ENCODE peak calls at places on chromosomes 13 and 19, in nine cellular contexts. Q, J, G, X, U, I, Y, A and M are unnamed samples.

GRCh38 chr19:21824679-21825078 is 11.3 kb downstream of the ZNF43 start:
- DNase-seq in Q (peak), I (no peak), X (no peak), G (no peak), U (no peak), A (no peak), Y (no peak), J (no peak), M (no peak)

GRCh38 chr13:36352350-36352749 is 6.2 kb upstream of the SPART start:
- DNase-seq in X (no peak), J (peak), Y (no peak), U (no peak), A (no peak), Q (peak), G (no peak), I (no peak), M (no peak)

GRCh38 chr19:20431826-20432225 is 133.8 kb downstream of the ZNF737 start:
- DNase-seq in A (no peak), Q (no peak), X (no peak), J (no peak), G (no peak), Y (no peak), U (no peak), I (no peak), M (no peak)

GRCh38 chr19:1105873-1106840 is 2.4 kb downstream of the GPX4 start:
- DNase-seq in A (no peak), U (no peak), G (no peak), J (no peak), I (no peak), Q (no peak), X (no peak), Y (no peak), M (no peak)

GRCh38 chr13:73833331-73834070 is 300.7 kb downstream of the KLF12 start:
- DNase-seq in Y (no peak), G (no peak), A (no peak), J (no peak), Q (peak), U (no peak), X (no peak), I (no peak), M (no peak)

GRCh38 chr19:29326351-29326750 is 113.4 kb upstream of the UQCRFS1 start:
- DNase-seq in Y (no peak), A (no peak), X (no peak), U (peak), Q (no peak), J (no peak), I (no peak), G (no peak), M (no peak)

GRCh38 chr13:94646904-94647303 is 45.2 kb downstream of the GPR180 start:
- DNase-seq in Y (no peak), I (no peak), J (no peak), U (no peak), Q (no peak), A (no peak), X (no peak), G (no peak), M (no peak)

GRCh38 chr19:40807147-40808020 is 8.4 kb downstream of the EGLN2 start:
- DNase-seq in I (no peak), Q (no peak), J (no peak), G (no peak), A (peak), U (no peak), Y (no peak), X (no peak), M (no peak)

GRCh38 chr19:1079566-1080111 is 12.7 kb downstream of the ARHGAP45 start:
- DNase-seq in I (no peak), X (no peak), Q (no peak), A (peak), J (no peak), Y (peak), U (no peak), G (peak), M (no peak)

GRCh38 chr19:46489445-46490272 is 6.0 kb downstream of the PNMA8B start:
- DNase-seq in Q (peak), Y (no peak), G (peak), A (no peak), U (no peak), X (no peak), J (no peak), I (peak), M (no peak)

GRCh38 chr19:49851456-49852259 is 699 bp downstream of the PTOV1 start:
- DNase-seq in X (no peak), G (no peak), J (no peak), U (peak), Y (peak), I (no peak), Q (no peak), A (peak), M (no peak)

GRCh38 chr19:47186337-47187022 is 44.5 kb downstream of the BBC3 start:
- DNase-seq in Y (peak), I (no peak), Q (no peak), X (peak), U (no peak), J (no peak), A (no peak), G (peak), M (peak)

GRCh38 chr13:113978741-113979481 is 5.0 kb upstream of the C13orf46 start:
- DNase-seq in I (peak), J (no peak), Y (no peak), G (no peak), X (no peak), Q (no peak), A (no peak), U (no peak), M (no peak)

GRCh38 chr13:94968040-94968756 is 255.9 kb upstream of the SOX21 start:
- DNase-seq in X (no peak), A (peak), Y (no peak), U (no peak), Q (no peak), I (no peak), J (no peak), G (no peak), M (no peak)

GRCh38 chr13:34654203-34654602 is 287.9 kb upstream of the NBEA start:
- DNase-seq in U (no peak), J (no peak), X (no peak), Y (no peak), Q (no peak), A (no peak), I (no peak), G (no peak), M (no peak)

GRCh38 chr19:58480481-58480830 is 4.3 kb downstream of the ZNF446 start:
- DNase-seq in G (no peak), Y (no peak), Q (no peak), A (no peak), I (no peak), X (no peak), J (no peak), U (no peak), M (no peak)

GRCh38 chr19:10836478-10837325 is 690 bp upstream of the TMED1 start:
- DNase-seq in G (peak), A (peak), X (no peak), I (peak), U (peak), Q (no peak), J (no peak), Y (peak), M (peak)

GRCh38 chr19:18417250-18418033 is 1.8 kb upstream of the SSBP4 start:
- DNase-seq in X (no peak), G (peak), Q (peak), J (no peak), U (peak), I (peak), A (peak), Y (no peak), M (no peak)

GRCh38 chr19:30254214-30254613 is 118.0 kb upstream of the ZNF536 start:
- DNase-seq in I (no peak), X (no peak), A (no peak), U (no peak), Y (no peak), J (no peak), Q (no peak), G (no peak), M (no peak)

GRCh38 chr13:81582381-81582780 is 1241.5 kb upstream of the SPRY2 start:
- DNase-seq in Q (no peak), A (no peak), U (no peak), G (no peak), J (no peak), Y (no peak), I (no peak), X (no peak), M (no peak)

GRCh38 chr13:24894972-24895300 is 131.0 kb downstream of the RNF17 start:
- DNase-seq in A (peak), X (no peak), J (no peak), I (no peak), G (no peak), U (no peak), Q (no peak), Y (no peak), M (no peak)